ENCODE peak calls at places on chromosomes 3 and 15, in seven cellular contexts. E is thyroid gland; M is tibial artery; X is CD4-positive, alpha-beta T cell; N is GM10248; T is glutamatergic neuron; J is AG09319. O is an unnamed sample.

GRCh38 chr15:60128710-60129109 is 124.6 kb downstream of the FOXB1 start:
- DNase-seq in M (no peak), N (no peak), T (no peak), J (no peak), X (no peak), E (no peak), O (no peak)

GRCh38 chr3:9883676-9884554 is 3.9 kb upstream of the CIDEC start:
- DNase-seq in E (no peak), J (no peak), M (no peak), N (no peak), T (no peak), X (no peak), O (no peak)

GRCh38 chr3:65569129-65569528 is 469.6 kb downstream of the MAGI1 start:
- DNase-seq in J (no peak), T (no peak), M (no peak), N (no peak), X (no peak), E (no peak), O (no peak)

GRCh38 chr3:96483781-96484180 is 330.6 kb upstream of the EPHA6 start:
- DNase-seq in M (no peak), X (no peak), T (no peak), N (no peak), E (no peak), J (no peak), O (no peak)

GRCh38 chr3:53938645-53939044 is 47.0 kb upstream of the SELENOK start:
- DNase-seq in E (peak), T (peak), J (peak), X (no peak), N (peak), M (no peak), O (peak)

GRCh38 chr3:183591881-183592521 is 36.5 kb upstream of the KLHL6 start:
- DNase-seq in N (peak), X (no peak), T (no peak), E (no peak), J (no peak), M (no peak), O (no peak)

GRCh38 chr15:58148633-58149032 is 10.5 kb downstream of the AQP9 start:
- DNase-seq in J (no peak), M (no peak), T (no peak), X (no peak), N (no peak), E (peak), O (no peak)

GRCh38 chr3:171384101-171384891 is 75.9 kb downstream of the TNIK start:
- DNase-seq in X (no peak), J (peak), M (no peak), N (no peak), E (no peak), T (no peak), O (no peak)

GRCh38 chr3:38573606-38574005 is 75.9 kb downstream of the SCN5A start:
- DNase-seq in M (peak), J (no peak), T (no peak), E (no peak), N (no peak), X (no peak), O (no peak)

GRCh38 chr3:83928391-83928790 is 1030.4 kb upstream of the CADM2 start:
- DNase-seq in M (no peak), T (no peak), E (no peak), J (no peak), X (no peak), N (no peak), O (no peak)

GRCh38 chr3:171086914-171087313 is 60.4 kb upstream of the SLC2A2 start:
- DNase-seq in J (no peak), E (no peak), X (no peak), T (no peak), N (no peak), M (no peak), O (no peak)

GRCh38 chr3:52781741-52782140 is 4.3 kb downstream of the ITIH1 start:
- DNase-seq in J (no peak), X (no peak), T (peak), M (no peak), E (no peak), N (no peak), O (no peak)

GRCh38 chr15:97902140-97902780 is 58.2 kb upstream of the ARRDC4 start:
- DNase-seq in T (no peak), M (peak), N (no peak), X (no peak), J (peak), E (peak), O (no peak)

GRCh38 chr15:81146006-81146405 is 11.9 kb downstream of the CFAP161 start:
- DNase-seq in J (no peak), N (no peak), M (no peak), T (no peak), X (no peak), E (no peak), O (no peak)

GRCh38 chr15:34927726-34928125 is 41.8 kb downstream of the AQR start:
- DNase-seq in M (no peak), J (no peak), N (no peak), X (no peak), E (no peak), T (no peak), O (no peak)

GRCh38 chr3:50015918-50016317 is 72.8 kb upstream of the RBM5 start:
- DNase-seq in M (no peak), X (no peak), N (no peak), E (no peak), J (no peak), T (no peak), O (no peak)

GRCh38 chr3:50008931-50009330 is 69.0 kb downstream of the RBM6 start:
- DNase-seq in T (no peak), N (no peak), X (no peak), M (no peak), E (peak), J (no peak), O (no peak)

DNA sequence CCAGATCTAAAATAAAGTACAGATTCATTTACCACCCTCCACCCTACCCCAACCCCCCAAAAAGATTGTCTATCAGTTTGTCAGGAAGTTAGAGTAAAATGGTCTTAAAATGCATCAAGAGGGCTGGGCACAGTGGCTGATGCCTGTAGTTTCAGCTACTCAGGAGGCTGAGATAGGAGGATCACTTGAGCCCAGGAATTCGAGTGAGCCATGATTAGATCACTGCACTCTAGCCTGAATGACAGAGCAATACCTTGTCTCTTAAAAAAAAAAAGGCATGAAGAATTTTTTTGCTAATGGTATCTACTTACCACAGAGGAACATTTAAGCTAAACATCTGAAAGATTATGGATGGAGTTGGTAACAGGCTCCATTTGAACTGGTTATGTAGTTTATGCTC is 71.0 kb downstream of the RBM6 start:
- DNase-seq in T (no peak), M (no peak), X (no peak), N (no peak), E (no peak), J (no peak), O (no peak)
- TF ChIP-seq CTCF in T (no peak), M (no peak), X (no peak), N (no peak), E (no peak), J (no peak), O (no peak)

GRCh38 chr15:93271871-93272270 is 182.9 kb upstream of the RGMA start:
- DNase-seq in M (no peak), J (no peak), N (no peak), T (no peak), E (no peak), X (no peak), O (no peak)

GRCh38 chr15:93278006-93278405 is 189.0 kb upstream of the RGMA start:
- DNase-seq in N (no peak), J (no peak), M (no peak), E (no peak), X (no peak), T (no peak), O (no peak)

GRCh38 chr15:93270937-93271472 is 182.0 kb upstream of the RGMA start:
- DNase-seq in N (no peak), T (no peak), E (no peak), M (no peak), J (no peak), X (no peak), O (no peak)

DNA sequence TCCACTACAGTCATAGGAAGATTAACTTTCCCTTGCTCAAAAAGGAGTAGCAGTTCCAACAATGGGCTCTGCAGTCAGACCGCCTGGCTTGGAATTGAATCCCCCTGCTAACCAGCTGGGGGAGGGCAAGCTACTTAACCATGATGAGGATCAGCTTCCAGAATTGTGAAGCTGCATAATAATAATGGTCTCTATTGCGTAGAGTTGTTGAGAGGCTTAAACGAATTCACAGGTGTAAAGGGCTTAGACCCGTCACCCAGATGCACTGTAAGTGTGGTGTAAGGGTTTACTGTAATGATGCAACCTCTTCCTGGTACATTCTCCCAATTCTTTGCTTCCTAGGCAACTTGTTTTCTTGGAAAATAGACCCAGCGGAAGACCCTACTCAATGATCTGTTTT is 185.3 kb upstream of the RGMA start:
- DNase-seq in X (no peak), N (no peak), M (no peak), T (no peak), J (no peak), E (no peak), O (no peak)
- TF ChIP-seq CTCF in X (no peak), N (no peak), M (no peak), T (no peak), J (no peak), E (no peak), O (no peak)

GRCh38 chr3:97967966-97968365 is 4.3 kb downstream of the RIOX2 start:
- DNase-seq in M (no peak), N (no peak), E (no peak), J (no peak), T (no peak), X (no peak), O (no peak)
- TF ChIP-seq CTCF in M (no peak), N (no peak), E (no peak), J (no peak), T (no peak), X (no peak), O (peak)

DNA sequence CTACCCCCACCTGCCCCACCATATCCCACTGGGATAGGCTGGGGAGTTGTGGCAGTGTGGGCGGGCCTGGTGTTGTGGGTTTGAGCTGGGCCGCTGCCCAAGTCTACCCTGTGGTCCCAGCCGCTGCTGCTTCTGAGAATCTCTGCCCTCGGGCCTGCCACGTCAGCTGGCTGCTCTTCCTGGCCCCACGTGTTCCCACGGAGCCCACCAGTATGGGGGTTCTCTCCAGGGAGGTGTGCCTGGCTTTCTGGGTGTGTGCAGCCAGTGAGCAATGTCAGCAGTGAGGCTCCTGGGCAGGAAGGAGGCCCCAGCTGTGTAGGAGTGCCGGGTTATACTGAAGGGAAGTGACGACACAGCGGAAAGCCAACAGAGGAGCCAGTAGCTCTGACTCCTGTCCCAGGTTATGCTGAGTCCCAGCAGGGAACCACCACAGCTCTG is 10.5 kb downstream of the GNAI2 start:
- DNase-seq in J (no peak), M (no peak), E (no peak), N (peak), X (peak), T (no peak), O (no peak)
- TF ChIP-seq CTCF in J (no peak), M (no peak), E (no peak), N (no peak), X (peak), T (peak), O (peak)

DNA sequence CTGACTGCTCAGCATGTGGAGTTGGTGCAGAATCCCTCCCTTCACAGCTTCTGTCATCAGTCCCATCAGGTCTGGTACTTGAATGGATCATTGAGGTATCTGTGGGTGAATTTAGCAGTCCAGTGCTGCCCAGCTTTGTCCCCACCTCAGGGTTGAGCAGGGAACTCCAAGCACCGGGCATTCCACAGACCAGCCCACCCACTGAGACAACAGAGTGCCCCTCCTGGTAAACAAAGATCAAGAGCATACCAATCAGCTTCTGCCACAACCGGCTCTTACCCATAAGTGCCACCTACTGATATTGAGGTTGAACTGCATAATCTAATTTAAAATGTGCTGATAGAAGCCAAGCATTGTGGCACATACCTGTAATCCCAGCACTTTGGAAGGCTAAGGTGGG is 57.1 kb upstream of the FXR1 start:
- DNase-seq in X (no peak), T (no peak), N (no peak), M (no peak), J (no peak), E (no peak), O (no peak)
- TF ChIP-seq CTCF in X (no peak), T (peak), N (no peak), M (no peak), J (no peak), E (no peak), O (peak)

GRCh38 chr3:130786306-130786705 is 39.7 kb upstream of the PIK3R4 start:
- DNase-seq in N (no peak), X (no peak), M (no peak), J (no peak), E (no peak), T (no peak), O (no peak)

GRCh38 chr3:130789678-130790340 is 43.2 kb upstream of the PIK3R4 start:
- DNase-seq in M (no peak), J (no peak), N (no peak), X (no peak), E (no peak), T (no peak), O (no peak)

GRCh38 chr3:130783629-130784028 is 37.0 kb upstream of the PIK3R4 start:
- DNase-seq in M (no peak), X (no peak), N (no peak), E (no peak), J (no peak), T (no peak), O (no peak)

GRCh38 chr3:130792241-130792640 is 45.6 kb upstream of the PIK3R4 start:
- DNase-seq in J (no peak), T (no peak), N (no peak), E (no peak), X (no peak), M (no peak), O (no peak)

GRCh38 chr3:130787422-130788068 is 40.9 kb upstream of the PIK3R4 start:
- DNase-seq in E (no peak), N (no peak), J (no peak), X (no peak), M (no peak), T (no peak), O (peak)
- TF ChIP-seq CTCF in E (no peak), N (no peak), J (no peak), X (no peak), M (no peak), T (no peak), O (no peak)